ENCODE peak calls at places on chromosomes 5 and 9, in seven cellular contexts. S, H, B, V, I, Q and J are unnamed samples.

GRCh38 chr5:72138943-72139467 is 31.7 kb downstream of the MAP1B start:
- DNase-seq in S (no peak), H (no peak), B (no peak), V (peak), I (peak), Q (no peak), J (no peak)

GRCh38 chr5:43874772-43875171 is 271.8 kb downstream of the NNT start:
- DNase-seq in S (no peak), H (no peak), B (no peak), V (peak), I (peak), Q (no peak), J (no peak)

GRCh38 chr9:72592501-72593403 is 71.3 kb downstream of the TMC1 start:
- DNase-seq in S (peak), H (peak), B (peak), V (peak), I (peak), Q (no peak), J (no peak)

GRCh38 chr9:120571443-120572257 is 8.3 kb downstream of the CDK5RAP2 start:
- DNase-seq in S (no peak), H (no peak), B (no peak), V (no peak), I (no peak), Q (peak), J (peak)

GRCh38 chr9:92659601-92660000 is 10.3 kb downstream of the IPPK start:
- DNase-seq in S (no peak), H (no peak), B (no peak), V (no peak), I (no peak), Q (no peak), J (no peak)

GRCh38 chr9:127832248-127832647 is 22.2 kb downstream of the ENG start:
- DNase-seq in S (no peak), H (no peak), B (no peak), V (no peak), I (peak), Q (no peak), J (no peak)

GRCh38 chr5:892390-893136 is at the start of the genes BRD9 and TRIP13:
- DNase-seq in S (peak), H (peak), B (peak), V (peak), I (peak), Q (peak), J (peak)

GRCh38 chr5:122077451-122078115 is 476 bp downstream of the LOX start:
- DNase-seq in S (peak), H (no peak), B (peak), V (no peak), I (peak), Q (peak), J (no peak)

GRCh38 chr9:83457005-83457404 is 81.2 kb downstream of the FRMD3 start:
- DNase-seq in S (no peak), H (no peak), B (no peak), V (no peak), I (no peak), Q (no peak), J (no peak)

GRCh38 chr5:132501961-132502931 is 11.7 kb upstream of the IRF1 start:
- DNase-seq in S (no peak), H (no peak), B (no peak), V (no peak), I (no peak), Q (peak), J (no peak)

GRCh38 chr9:78118742-78119473 is 87.3 kb upstream of the GNAQ start:
- DNase-seq in S (no peak), H (no peak), B (no peak), V (peak), I (peak), Q (no peak), J (no peak)

GRCh38 chr5:103283120-103283519 is 24.6 kb downstream of the MACIR start:
- DNase-seq in S (no peak), H (no peak), B (no peak), V (peak), I (no peak), Q (no peak), J (no peak)

GRCh38 chr9:127263664-127264063 is 910 bp upstream of the GARNL3 start:
- DNase-seq in S (no peak), H (no peak), B (no peak), V (no peak), I (no peak), Q (no peak), J (no peak)